ENCODE peak calls at places on chromosome 14, in seven cellular contexts. I is H9, N is mesendoderm, D is trophoblast cell, G is neuronal stem cell, K is mesenchymal stem cell, A is H1. O is an unnamed sample.

GRCh38 chr14:93303659-93304058 is 29.2 kb downstream of the BTBD7 start:
- DNase-seq in K (no peak), D (no peak), G (no peak), A (no peak), I (no peak), N (peak; percentile 43), O (no peak)

GRCh38 chr14:71720978-71721624 is 211.1 kb upstream of the RGS6 start:
- DNase-seq in I (peak; percentile 73), A (peak; percentile 38), N (peak; percentile 90), K (peak; percentile 78), G (peak; percentile 36), D (peak; percentile 86), O (peak; percentile 85)

GRCh38 chr14:22560638-22561365 is 28.2 kb downstream of the DAD1 start:
- DNase-seq in K (no peak), D (no peak), A (no peak), N (peak; percentile 94), I (no peak), G (no peak), O (no peak)

GRCh38 chr14:20866963-20867362 is 24.2 kb upstream of the RNASE3 start:
- DNase-seq in N (peak; percentile 57), D (no peak), G (no peak), I (peak; percentile 41), K (no peak), A (no peak), O (no peak)

GRCh38 chr14:93285048-93285447 is 47.8 kb downstream of the BTBD7 start:
- DNase-seq in I (no peak), G (no peak), D (no peak), N (no peak), A (no peak), K (peak; percentile 63), O (peak; percentile 31)

GRCh38 chr14:35051796-35052195 is 5.7 kb downstream of the FAM177A1 start:
- DNase-seq in K (peak; percentile 30), G (no peak), D (no peak), A (no peak), I (no peak), N (no peak), O (peak; percentile 24)

GRCh38 chr14:28661171-28661772 is 105.3 kb upstream of the FOXG1 start:
- DNase-seq in I (peak; percentile 49), N (peak; percentile 97), K (peak; percentile 48), D (peak; percentile 3), G (no peak), A (peak; percentile 38), O (peak; percentile 28)

GRCh38 chr14:69712637-69713088 is 54.3 kb upstream of the SRSF5 start:
- DNase-seq in G (no peak), K (no peak), D (no peak), I (peak; percentile 73), N (peak; percentile 64), A (no peak), O (no peak)

GRCh38 chr14:56487090-56487667 is 92.4 kb upstream of the TMEM260 start:
- DNase-seq in A (no peak), N (peak; percentile 23), D (no peak), K (peak; percentile 50), G (no peak), I (no peak), O (peak; percentile 32)

GRCh38 chr14:56046999-56047398 is 71.2 kb upstream of the PELI2 start:
- DNase-seq in I (no peak), N (no peak), K (no peak), A (no peak), D (no peak), G (no peak), O (no peak)

GRCh38 chr14:32256606-32257005 is 53.5 kb upstream of the RNU6-8 start:
- DNase-seq in N (no peak), G (no peak), K (no peak), D (no peak), I (no peak), A (no peak), O (peak; percentile 49)

GRCh38 chr14:38989917-38990546 is 113.0 kb downstream of the SEC23A start:
- DNase-seq in N (no peak), D (no peak), G (no peak), A (no peak), K (no peak), I (no peak), O (no peak)

GRCh38 chr14:70451874-70452273 is at the start of gene ADAM21:
- DNase-seq in D (no peak), I (no peak), A (no peak), G (no peak), K (no peak), N (no peak), O (no peak)

GRCh38 chr14:68039593-68039992 is 220.0 kb downstream of the RAD51B start:
- DNase-seq in G (no peak), I (no peak), K (no peak), A (no peak), D (no peak), N (no peak), O (peak; percentile 13)

GRCh38 chr14:52551696-52552062 is 626 bp downstream of the TXNDC16 start:
- DNase-seq in K (peak; percentile 55), I (no peak), A (no peak), G (peak; percentile 17), N (no peak), D (no peak), O (peak; percentile 39)

GRCh38 chr14:95876769-95877490 is at the start of gene TUNAR:
- DNase-seq in I (peak; percentile 49), K (no peak), N (peak; percentile 62), A (no peak), D (no peak), G (peak; percentile 32), O (no peak)

GRCh38 chr14:56199095-56199975 is 81.1 kb downstream of the PELI2 start:
- DNase-seq in N (peak; percentile 55), K (peak; percentile 100), G (no peak), D (no peak), I (no peak), A (no peak), O (peak; percentile 99)

GRCh38 chr14:90629471-90629870 is 186.8 kb downstream of the TTC7B start:
- DNase-seq in D (no peak), G (no peak), N (no peak), A (no peak), I (no peak), K (no peak), O (peak; percentile 23)

GRCh38 chr14:21025374-21026151 is 702 bp upstream of the NDRG2 start:
- DNase-seq in I (peak; percentile 77), G (peak; percentile 31), A (no peak), D (no peak), N (peak; percentile 82), K (no peak), O (no peak)

GRCh38 chr14:83300454-83301064 is 1766.9 kb upstream of the SEL1L start:
- DNase-seq in I (no peak), N (peak; percentile 50), A (no peak), D (no peak), K (peak; percentile 53), G (peak; percentile 31), O (peak; percentile 52)

GRCh38 chr14:94217116-94217515 is 43.0 kb downstream of the PPP4R4 start:
- DNase-seq in A (no peak), N (peak; percentile 51), G (peak; percentile 14), K (no peak), I (no peak), D (peak; percentile 89), O (no peak)

GRCh38 chr14:44657153-44657552 is 150.1 kb upstream of the FSCB start:
- DNase-seq in A (no peak), N (no peak), G (no peak), I (no peak), D (no peak), K (no peak), O (no peak)

GRCh38 chr14:60621386-60621785 is 27.9 kb downstream of the SIX1 start:
- DNase-seq in D (no peak), A (no peak), N (no peak), G (no peak), I (no peak), K (no peak), O (no peak)

GRCh38 chr14:92846162-92846897 is 52.2 kb downstream of the GOLGA5 start:
- DNase-seq in G (no peak), N (no peak), A (no peak), I (no peak), K (peak; percentile 81), D (peak; percentile 13), O (peak; percentile 82)

DNA sequence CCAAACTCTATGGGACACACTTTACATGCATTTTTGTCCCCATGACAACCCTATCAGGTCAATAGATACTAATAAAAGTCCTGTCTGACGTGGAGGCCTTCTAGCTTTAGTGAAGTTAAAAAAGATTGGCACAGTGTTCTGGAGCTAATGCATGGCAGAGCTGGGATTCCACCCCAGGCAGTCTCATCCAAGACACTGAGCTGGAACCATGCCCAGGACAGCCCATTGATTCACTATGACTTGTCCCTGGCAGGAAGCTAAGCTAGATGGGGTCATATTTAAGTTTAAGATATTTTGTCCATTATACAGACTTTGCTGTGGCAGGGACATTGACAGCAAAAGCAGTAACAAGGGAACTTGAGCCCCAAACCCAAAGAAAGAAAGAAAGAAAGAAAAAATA is 28.1 kb downstream of the TTC6 start:
- DNase-seq in D (no peak), N (no peak), I (no peak), G (no peak), K (peak; percentile 41), A (no peak), O (peak; percentile 81)
- H3K79me1 ChIP-seq in D (no peaks in the 10 kb centered on the region), N (no peaks in the 10 kb centered on the region), I (no peaks in the 10 kb centered on the region), G (no peaks in the 10 kb centered on the region), K (no peaks in the 10 kb centered on the region), A (no peaks in the 10 kb centered on the region), O (no peaks in the 10 kb centered on the region)

GRCh38 chr14:105139212-105139825 is 29.3 kb downstream of the JAG2 start:
- DNase-seq in G (no peak), A (no peak), K (no peak), N (no peak), D (no peak), I (peak; percentile 20), O (no peak)
- H3K79me1 ChIP-seq in G (peaks cover 5% of the 10 kb centered on the region), A (no peaks in the 10 kb centered on the region), K (no peaks in the 10 kb centered on the region), N (no peaks in the 10 kb centered on the region), D (no peaks in the 10 kb centered on the region), I (no peaks in the 10 kb centered on the region), O (no peaks in the 10 kb centered on the region)

GRCh38 chr14:50633954-50634353 is 34.2 kb downstream of the SAV1 start:
- DNase-seq in N (no peak), G (no peak), I (no peak), D (no peak), A (no peak), K (no peak), O (no peak)
- H3K79me1 ChIP-seq in N (peaks cover 2% of the 10 kb centered on the region), G (no peaks in the 10 kb centered on the region), I (no peaks in the 10 kb centered on the region), D (no peaks in the 10 kb centered on the region), A (no peaks in the 10 kb centered on the region), K (peaks cover 12% of the 10 kb centered on the region), O (peaks cover 8% of the 10 kb centered on the region)

GRCh38 chr14:75511201-75511600 is 11.1 kb upstream of the BATF start:
- DNase-seq in A (no peak), D (no peak), K (no peak), I (no peak), N (no peak), G (no peak), O (no peak)

GRCh38 chr14:75514673-75515630 is 7.3 kb upstream of the BATF start:
- DNase-seq in G (no peak), K (no peak), N (peak; percentile 43), I (peak; percentile 67), D (peak; percentile 12), A (no peak), O (peak; percentile 15)

GRCh38 chr14:75513911-75514672 is 8.2 kb upstream of the BATF start:
- DNase-seq in G (no peak), D (no peak), I (no peak), K (no peak), N (no peak), A (no peak), O (no peak)

GRCh38 chr14:75506930-75507329 is 15.3 kb upstream of the BATF start:
- DNase-seq in N (no peak), I (no peak), G (no peak), A (no peak), K (no peak), D (no peak), O (no peak)

GRCh38 chr14:75510547-75510946 is 11.7 kb upstream of the BATF start:
- DNase-seq in K (no peak), I (no peak), D (no peak), N (no peak), G (no peak), A (no peak), O (no peak)
- H3K79me1 ChIP-seq in K (no peaks in the 10 kb centered on the region), I (no peaks in the 10 kb centered on the region), D (no peaks in the 10 kb centered on the region), N (no peaks in the 10 kb centered on the region), G (no peaks in the 10 kb centered on the region), A (no peaks in the 10 kb centered on the region), O (no peaks in the 10 kb centered on the region)